ENCODE peak calls at places on chromosome 16, in eight cellular contexts. One of them, this sample, is unnamed.

GRCh38 chr16:79599256-79599836 is 1.2 kb downstream of the MAF start:
- DNase-seq in anterior cingulate cortex: no peak
- DNase-seq in EL: no peak
- DNase-seq in nephron progenitor cell: peak
- DNase-seq in upper lobe of right lung: peak
- DNase-seq in skeletal muscle cell: no peak
- DNase-seq in psoas muscle: peak
- DNase-seq in Panc1: no peak
- DNase-seq in this sample: peak

GRCh38 chr16:81817789-81818304 is 38.8 kb downstream of the PLCG2 start:
- DNase-seq in anterior cingulate cortex: no peak
- DNase-seq in EL: no peak
- DNase-seq in nephron progenitor cell: no peak
- DNase-seq in upper lobe of right lung: no peak
- DNase-seq in skeletal muscle cell: no peak
- DNase-seq in psoas muscle: no peak
- DNase-seq in Panc1: no peak
- DNase-seq in this sample: no peak

GRCh38 chr16:55265926-55266325 is 58.1 kb upstream of the IRX6 start:
- DNase-seq in anterior cingulate cortex: no peak
- DNase-seq in EL: no peak
- DNase-seq in nephron progenitor cell: no peak
- DNase-seq in upper lobe of right lung: no peak
- DNase-seq in skeletal muscle cell: no peak
- DNase-seq in psoas muscle: no peak
- DNase-seq in Panc1: no peak
- DNase-seq in this sample: no peak

GRCh38 chr16:25027781-25028180 is 12.6 kb upstream of the ARHGAP17 start:
- DNase-seq in anterior cingulate cortex: no peak
- DNase-seq in EL: no peak
- DNase-seq in nephron progenitor cell: no peak
- DNase-seq in upper lobe of right lung: no peak
- DNase-seq in skeletal muscle cell: no peak
- DNase-seq in psoas muscle: no peak
- DNase-seq in Panc1: no peak
- DNase-seq in this sample: no peak

GRCh38 chr16:88809676-88810165 is 2.0 kb downstream of the APRT start:
- DNase-seq in anterior cingulate cortex: no peak
- DNase-seq in EL: no peak
- DNase-seq in nephron progenitor cell: no peak
- DNase-seq in upper lobe of right lung: peak
- DNase-seq in skeletal muscle cell: no peak
- DNase-seq in psoas muscle: peak
- DNase-seq in Panc1: no peak
- DNase-seq in this sample: no peak

GRCh38 chr16:13550254-13550653 is 369.7 kb upstream of the ERCC4 start:
- DNase-seq in anterior cingulate cortex: no peak
- DNase-seq in EL: no peak
- DNase-seq in nephron progenitor cell: no peak
- DNase-seq in upper lobe of right lung: no peak
- DNase-seq in skeletal muscle cell: no peak
- DNase-seq in psoas muscle: no peak
- DNase-seq in Panc1: no peak
- DNase-seq in this sample: no peak

GRCh38 chr16:67842509-67843342 is 606 bp downstream of the THAP11 start:
- DNase-seq in anterior cingulate cortex: peak
- DNase-seq in EL: peak
- DNase-seq in nephron progenitor cell: peak
- DNase-seq in upper lobe of right lung: peak
- DNase-seq in skeletal muscle cell: no peak
- DNase-seq in psoas muscle: peak
- DNase-seq in Panc1: no peak
- DNase-seq in this sample: peak

GRCh38 chr16:87076331-87076949 is 240.8 kb downstream of the C16orf95 start:
- DNase-seq in anterior cingulate cortex: no peak
- DNase-seq in EL: no peak
- DNase-seq in nephron progenitor cell: no peak
- DNase-seq in upper lobe of right lung: no peak
- DNase-seq in skeletal muscle cell: no peak
- DNase-seq in psoas muscle: no peak
- DNase-seq in Panc1: no peak
- DNase-seq in this sample: no peak

GRCh38 chr16:71515026-71515425 is 11.2 kb upstream of the CHST4 start:
- DNase-seq in anterior cingulate cortex: no peak
- DNase-seq in EL: no peak
- DNase-seq in nephron progenitor cell: no peak
- DNase-seq in upper lobe of right lung: no peak
- DNase-seq in skeletal muscle cell: no peak
- DNase-seq in psoas muscle: no peak
- DNase-seq in Panc1: no peak
- DNase-seq in this sample: no peak

GRCh38 chr16:59658572-59658971 is 924.5 kb upstream of the GOT2 start:
- DNase-seq in anterior cingulate cortex: no peak
- DNase-seq in EL: no peak
- DNase-seq in nephron progenitor cell: no peak
- DNase-seq in upper lobe of right lung: no peak
- DNase-seq in skeletal muscle cell: no peak
- DNase-seq in psoas muscle: no peak
- DNase-seq in Panc1: no peak
- DNase-seq in this sample: no peak

GRCh38 chr16:83552193-83552592 is 255.6 kb upstream of the HSBP1 start:
- DNase-seq in anterior cingulate cortex: no peak
- DNase-seq in EL: peak
- DNase-seq in nephron progenitor cell: no peak
- DNase-seq in upper lobe of right lung: no peak
- DNase-seq in skeletal muscle cell: peak
- DNase-seq in psoas muscle: no peak
- DNase-seq in Panc1: no peak
- DNase-seq in this sample: no peak

GRCh38 chr16:31476305-31477219 is 4.6 kb downstream of the TGFB1I1 start:
- DNase-seq in anterior cingulate cortex: peak
- DNase-seq in EL: no peak
- DNase-seq in nephron progenitor cell: peak
- DNase-seq in upper lobe of right lung: peak
- DNase-seq in skeletal muscle cell: no peak
- DNase-seq in psoas muscle: peak
- DNase-seq in Panc1: no peak
- DNase-seq in this sample: peak

GRCh38 chr16:720507-720989 is 398 bp upstream of the ANTKMT start:
- DNase-seq in anterior cingulate cortex: peak
- DNase-seq in EL: peak
- DNase-seq in nephron progenitor cell: peak
- DNase-seq in upper lobe of right lung: no peak
- DNase-seq in skeletal muscle cell: peak
- DNase-seq in psoas muscle: no peak
- DNase-seq in Panc1: no peak
- DNase-seq in this sample: no peak

GRCh38 chr16:2592786-2593185 is 55.0 kb downstream of the PDPK1 start:
- DNase-seq in anterior cingulate cortex: no peak
- DNase-seq in EL: no peak
- DNase-seq in nephron progenitor cell: no peak
- DNase-seq in upper lobe of right lung: peak
- DNase-seq in skeletal muscle cell: no peak
- DNase-seq in psoas muscle: peak
- DNase-seq in Panc1: no peak
- DNase-seq in this sample: peak

GRCh38 chr16:920722-921121 is 50.1 kb downstream of the LMF1 start:
- DNase-seq in anterior cingulate cortex: no peak
- DNase-seq in EL: peak
- DNase-seq in nephron progenitor cell: peak
- DNase-seq in upper lobe of right lung: no peak
- DNase-seq in skeletal muscle cell: peak
- DNase-seq in psoas muscle: peak
- DNase-seq in Panc1: no peak
- DNase-seq in this sample: peak

GRCh38 chr16:27070776-27071175 is 4.0 kb downstream of the C16orf82 start:
- DNase-seq in anterior cingulate cortex: no peak
- DNase-seq in EL: no peak
- DNase-seq in nephron progenitor cell: no peak
- DNase-seq in upper lobe of right lung: no peak
- DNase-seq in skeletal muscle cell: no peak
- DNase-seq in psoas muscle: no peak
- DNase-seq in Panc1: no peak
- DNase-seq in this sample: no peak

GRCh38 chr16:84732674-84733352 is 33.0 kb downstream of the USP10 start:
- DNase-seq in anterior cingulate cortex: no peak
- DNase-seq in EL: no peak
- DNase-seq in nephron progenitor cell: no peak
- DNase-seq in upper lobe of right lung: no peak
- DNase-seq in skeletal muscle cell: no peak
- DNase-seq in psoas muscle: no peak
- DNase-seq in Panc1: no peak
- DNase-seq in this sample: no peak

GRCh38 chr16:59210955-59211541 is 476.9 kb upstream of the GOT2 start:
- DNase-seq in anterior cingulate cortex: no peak
- DNase-seq in EL: peak
- DNase-seq in nephron progenitor cell: peak
- DNase-seq in upper lobe of right lung: no peak
- DNase-seq in skeletal muscle cell: peak
- DNase-seq in psoas muscle: no peak
- DNase-seq in Panc1: no peak
- DNase-seq in this sample: no peak

GRCh38 chr16:20928774-20929411 is 28.3 kb downstream of the LYRM1 start:
- DNase-seq in anterior cingulate cortex: no peak
- DNase-seq in EL: no peak
- DNase-seq in nephron progenitor cell: no peak
- DNase-seq in upper lobe of right lung: no peak
- DNase-seq in skeletal muscle cell: no peak
- DNase-seq in psoas muscle: no peak
- DNase-seq in Panc1: no peak
- DNase-seq in this sample: no peak

GRCh38 chr16:69150146-69150865 is 17.9 kb downstream of the UTP4 start:
- DNase-seq in anterior cingulate cortex: peak
- DNase-seq in EL: peak
- DNase-seq in nephron progenitor cell: peak
- DNase-seq in upper lobe of right lung: no peak
- DNase-seq in skeletal muscle cell: no peak
- DNase-seq in psoas muscle: no peak
- DNase-seq in Panc1: no peak
- DNase-seq in this sample: no peak

GRCh38 chr16:66007717-66008116 is 358.8 kb upstream of the CDH5 start:
- DNase-seq in anterior cingulate cortex: no peak
- DNase-seq in EL: peak
- DNase-seq in nephron progenitor cell: peak
- DNase-seq in upper lobe of right lung: no peak
- DNase-seq in skeletal muscle cell: peak
- DNase-seq in psoas muscle: peak
- DNase-seq in Panc1: no peak
- DNase-seq in this sample: no peak

GRCh38 chr16:18792836-18793433 is 2.8 kb upstream of the RPS15A start:
- DNase-seq in anterior cingulate cortex: no peak
- DNase-seq in EL: no peak
- DNase-seq in nephron progenitor cell: no peak
- DNase-seq in upper lobe of right lung: no peak
- DNase-seq in skeletal muscle cell: no peak
- DNase-seq in psoas muscle: no peak
- DNase-seq in Panc1: no peak
- DNase-seq in this sample: no peak